ENCODE peak calls at places on chromosome 16, in eight cellular contexts. R is bronchial epithelial cell, B is AG09309, W is stomach, C is dorsolateral prefrontal cortex, T is choroid plexus epithelial cell, H is brain microvascular endothelial cell, O is fibroblast of mammary gland. P is an unnamed sample.

GRCh38 chr16:82459580-82460256 is 167.1 kb upstream of the CDH13 start:
- DNase-seq in R (no peak), B (peak; percentile 8), W (no peak), C (no peak), T (no peak), H (no peak), O (no peak), P (no peak)

GRCh38 chr16:397736-398332 is 835 bp downstream of the NME4 start:
- DNase-seq in R (peak; percentile 28), B (no peak), W (peak; percentile 82), C (peak; percentile 67), T (peak; percentile 52), H (peak; percentile 50), O (peak; percentile 53), P (peak; percentile 51)

GRCh38 chr16:56815721-56816120 is 49.3 kb upstream of the SLC12A3 start:
- DNase-seq in R (no peak), B (no peak), W (no peak), C (no peak), T (no peak), H (no peak), O (no peak), P (no peak)

GRCh38 chr16:12295395-12295794 is 318.9 kb downstream of the SNX29 start:
- DNase-seq in R (no peak), B (no peak), W (no peak), C (no peak), T (no peak), H (no peak), O (peak; percentile 5), P (peak; percentile 14)

GRCh38 chr16:29680180-29680598 is 1.2 kb downstream of the QPRT start:
- DNase-seq in R (no peak), B (no peak), W (no peak), C (no peak), T (no peak), H (no peak), O (no peak), P (no peak)

GRCh38 chr16:31711344-31711845 is 162.2 kb upstream of the ZNF267 start:
- DNase-seq in R (no peak), B (no peak), W (no peak), C (no peak), T (no peak), H (no peak), O (no peak), P (no peak)

GRCh38 chr16:31136287-31136662 is 748 bp upstream of the PRSS8 start:
- DNase-seq in R (no peak), B (no peak), W (no peak), C (no peak), T (no peak), H (no peak), O (no peak), P (no peak)

GRCh38 chr16:55454861-55455260 is 24.1 kb upstream of the MMP2 start:
- DNase-seq in R (no peak), B (no peak), W (no peak), C (no peak), T (no peak), H (no peak), O (no peak), P (no peak)

GRCh38 chr16:88938933-88939813 is 37.8 kb downstream of the CBFA2T3 start:
- DNase-seq in R (no peak), B (no peak), W (no peak), C (no peak), T (no peak), H (no peak), O (no peak), P (no peak)

GRCh38 chr16:82263456-82264159 is 93.6 kb upstream of the MPHOSPH6 start:
- DNase-seq in R (peak; percentile 54), B (peak; percentile 8), W (peak; percentile 68), C (peak; percentile 55), T (peak; percentile 70), H (peak; percentile 32), O (peak; percentile 48), P (peak; percentile 68)

GRCh38 chr16:88759245-88759975 is 25.6 kb downstream of the PIEZO1 start:
- DNase-seq in R (no peak), B (no peak), W (peak; percentile 55), C (no peak), T (peak; percentile 66), H (no peak), O (peak; percentile 30), P (no peak)

GRCh38 chr16:89050119-89050867 is 43.4 kb upstream of the ACSF3 start:
- DNase-seq in R (no peak), B (no peak), W (no peak), C (no peak), T (no peak), H (no peak), O (no peak), P (no peak)

GRCh38 chr16:30951785-30952184 is 2.9 kb downstream of the ORAI3 start:
- DNase-seq in R (no peak), B (peak; percentile 42), W (peak; percentile 81), C (no peak), T (peak; percentile 74), H (no peak), O (peak; percentile 75), P (peak; percentile 98)

GRCh38 chr16:68698091-68698490 is 39.0 kb upstream of the CDH1 start:
- DNase-seq in R (no peak), B (no peak), W (no peak), C (no peak), T (no peak), H (no peak), O (no peak), P (no peak)

GRCh38 chr16:797120-797420 is 3.5 kb downstream of the GNG13 start:
- DNase-seq in R (no peak), B (no peak), W (no peak), C (no peak), T (no peak), H (no peak), O (no peak), P (no peak)

GRCh38 chr16:17265177-17265576 is 205.6 kb downstream of the XYLT1 start:
- DNase-seq in R (no peak), B (no peak), W (no peak), C (no peak), T (no peak), H (no peak), O (no peak), P (no peak)

GRCh38 chr16:3101841-3102470 is 2.9 kb upstream of the ZSCAN10 start:
- DNase-seq in R (no peak), B (no peak), W (no peak), C (no peak), T (no peak), H (no peak), O (no peak), P (no peak)

GRCh38 chr16:57316390-57317017 is 32.0 kb upstream of the PLLP start:
- DNase-seq in R (peak; percentile 77), B (peak; percentile 84), W (no peak), C (no peak), T (peak; percentile 76), H (peak; percentile 60), O (peak; percentile 90), P (peak; percentile 99)

GRCh38 chr16:24289301-24289700 is 33.2 kb downstream of the CACNG3 start:
- DNase-seq in R (no peak), B (no peak), W (no peak), C (no peak), T (no peak), H (no peak), O (no peak), P (no peak)
- H3K4me3 ChIP-seq in R (no peak overlapping the region), B (no peak overlapping the region), W (no peak overlapping the region), C (no peak overlapping the region), T (no peak overlapping the region), H (no peak overlapping the region), O (no peak overlapping the region), P (no peak overlapping the region)

DNA sequence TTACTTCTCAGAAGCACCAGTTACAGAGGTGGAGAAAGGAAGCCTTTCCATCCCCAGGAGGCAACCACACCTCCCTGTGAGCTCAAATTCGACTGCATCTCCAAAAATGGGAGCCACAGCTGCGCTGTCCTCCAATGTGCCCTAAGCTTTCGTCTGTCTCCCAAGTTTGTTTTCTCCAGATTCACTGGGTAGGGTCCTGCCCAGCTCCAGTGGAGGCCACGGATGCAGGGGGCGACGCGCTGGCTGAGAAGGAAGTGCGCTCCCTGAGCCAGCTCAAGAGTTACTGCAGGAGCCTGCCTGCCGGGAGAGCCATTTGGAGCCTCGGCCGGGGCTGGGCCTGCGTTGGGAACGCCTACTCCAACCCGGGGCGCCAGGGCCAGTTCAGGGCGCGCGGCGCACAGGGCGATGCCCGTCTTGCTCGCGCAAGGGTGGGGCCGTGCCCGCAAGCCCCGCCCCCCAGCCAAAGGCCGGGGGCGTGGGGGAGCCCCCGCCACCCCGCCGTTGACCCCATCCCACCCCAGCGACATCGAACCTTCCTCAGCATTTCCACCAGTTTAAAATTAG is 19.5 kb downstream of the SIAH1 start:
- DNase-seq in R (peak; percentile 84), B (peak; percentile 46), W (peak; percentile 94), C (peak; percentile 86), T (peak; percentile 87), H (peak; percentile 62), O (peak; percentile 87), P (peak; percentile 84)
- TF ChIP-seq CTCF in R (no peak), B (no peak), W (no peak), C (no peak), T (peak; percentile 20), H (no peak), O (no peak), P (peak; percentile 1)

GRCh38 chr16:46757339-46758050 is 9.4 kb upstream of the MYLK3 start:
- DNase-seq in R (no peak), B (no peak), W (peak; percentile 32), C (peak; percentile 30), T (peak; percentile 47), H (no peak), O (no peak), P (no peak)
- H3K4me3 ChIP-seq in R (no peak overlapping the region), B (no peak overlapping the region), W (no peak overlapping the region), C (no peak overlapping the region), T (no peak overlapping the region), H (no peak overlapping the region), O (no peak overlapping the region), P (no peak overlapping the region)

GRCh38 chr16:66552288-66553143 is at the start of gene CKLF:
- DNase-seq in R (peak; percentile 76), B (peak; percentile 31), W (peak; percentile 95), C (peak; percentile 87), T (peak; percentile 92), H (peak; percentile 83), O (peak; percentile 81), P (peak; percentile 87)

GRCh38 chr16:66553223-66553622 is 847 bp downstream of the CKLF start:
- DNase-seq in R (no peak), B (no peak), W (peak; percentile 29), C (no peak), T (no peak), H (no peak), O (peak; percentile 14), P (no peak)

GRCh38 chr16:66549284-66550131 is at the start of gene TK2:
- DNase-seq in R (no peak), B (no peak), W (peak; percentile 75), C (peak; percentile 75), T (peak; percentile 80), H (peak; percentile 62), O (peak; percentile 68), P (no peak)

GRCh38 chr16:66551788-66552287 is 538 bp upstream of the CKLF start:
- DNase-seq in R (no peak), B (no peak), W (no peak), C (no peak), T (no peak), H (no peak), O (no peak), P (no peak)

DNA sequence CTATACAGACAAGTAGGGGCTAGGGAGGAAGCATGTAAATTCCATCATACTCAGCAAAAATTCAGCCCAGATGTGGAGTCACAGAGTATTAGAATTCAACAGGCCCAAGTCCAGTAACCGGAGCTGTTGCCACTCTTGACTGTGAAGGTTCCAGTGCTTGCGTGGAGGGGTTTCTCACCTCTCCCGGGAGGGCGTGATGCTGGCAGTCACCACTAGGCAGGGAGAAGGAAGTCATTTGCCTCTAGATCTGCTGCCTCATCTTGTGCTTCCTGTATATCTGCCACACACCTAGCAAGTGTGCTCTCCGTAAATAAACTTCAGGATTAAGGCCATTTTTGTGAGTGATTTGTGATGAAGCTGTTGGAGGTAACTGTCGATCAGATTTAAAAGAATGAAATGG is 1.0 kb upstream of the CKLF start:
- DNase-seq in R (no peak), B (no peak), W (no peak), C (no peak), T (peak; percentile 37), H (no peak), O (peak; percentile 41), P (no peak)
- TF ChIP-seq CTCF in R (peak; percentile 29), B (peak; percentile 22), W (peak; percentile 37), C (no peak), T (peak; percentile 35), H (peak; percentile 56), O (peak; percentile 20), P (peak; percentile 37)